ENCODE peak calls at places on chromosomes 1 and 21, in six cellular contexts. One of them, this sample, is unnamed.

GRCh38 chr1:7538849-7539771 is 232.0 kb upstream of the VAMP3 start:
- DNase-seq in activated naive CD4-positive, alpha-beta T cell treated with anti-CD3 and anti-CD28 coated beads for 36 hours: no peak
- DNase-seq in caudate nucleus: no peak
- DNase-seq in stimulated activated CD4-positive, alpha-beta T cell treated with anti-CD3 and anti-CD28 coated beads, Interleukin-4, amount 100 ng/mL, for 1 hour: no peak
- DNase-seq in NCI-H1092 treated with DMSO at 0.1 percent for 48 hours: no peak
- DNase-seq in activated CD4-positive, alpha-beta T cell treated with anti-CD3 and anti-CD28 coated beads for 48 hours: no peak
- DNase-seq in this sample: no peak

GRCh38 chr1:84089470-84090261 is 54.4 kb upstream of the PRKACB start:
- DNase-seq in activated naive CD4-positive, alpha-beta T cell treated with anti-CD3 and anti-CD28 coated beads for 36 hours: no peak
- DNase-seq in caudate nucleus: no peak
- DNase-seq in stimulated activated CD4-positive, alpha-beta T cell treated with anti-CD3 and anti-CD28 coated beads, Interleukin-4, amount 100 ng/mL, for 1 hour: no peak
- DNase-seq in NCI-H1092 treated with DMSO at 0.1 percent for 48 hours: no peak
- DNase-seq in activated CD4-positive, alpha-beta T cell treated with anti-CD3 and anti-CD28 coated beads for 48 hours: no peak
- DNase-seq in this sample: peak

GRCh38 chr1:158434755-158435154 is 8.7 kb upstream of the OR10K2 start:
- DNase-seq in activated naive CD4-positive, alpha-beta T cell treated with anti-CD3 and anti-CD28 coated beads for 36 hours: no peak
- DNase-seq in caudate nucleus: no peak
- DNase-seq in stimulated activated CD4-positive, alpha-beta T cell treated with anti-CD3 and anti-CD28 coated beads, Interleukin-4, amount 100 ng/mL, for 1 hour: no peak
- DNase-seq in NCI-H1092 treated with DMSO at 0.1 percent for 48 hours: no peak
- DNase-seq in activated CD4-positive, alpha-beta T cell treated with anti-CD3 and anti-CD28 coated beads for 48 hours: no peak
- DNase-seq in this sample: no peak

GRCh38 chr1:209772116-209772515 is 12.2 kb downstream of the C1orf74 start:
- DNase-seq in activated naive CD4-positive, alpha-beta T cell treated with anti-CD3 and anti-CD28 coated beads for 36 hours: no peak
- DNase-seq in caudate nucleus: no peak
- DNase-seq in stimulated activated CD4-positive, alpha-beta T cell treated with anti-CD3 and anti-CD28 coated beads, Interleukin-4, amount 100 ng/mL, for 1 hour: no peak
- DNase-seq in NCI-H1092 treated with DMSO at 0.1 percent for 48 hours: no peak
- DNase-seq in activated CD4-positive, alpha-beta T cell treated with anti-CD3 and anti-CD28 coated beads for 48 hours: no peak
- DNase-seq in this sample: no peak

GRCh38 chr1:1006305-1007159 is 6.6 kb upstream of the HES4 start:
- DNase-seq in activated naive CD4-positive, alpha-beta T cell treated with anti-CD3 and anti-CD28 coated beads for 36 hours: no peak
- DNase-seq in caudate nucleus: no peak
- DNase-seq in stimulated activated CD4-positive, alpha-beta T cell treated with anti-CD3 and anti-CD28 coated beads, Interleukin-4, amount 100 ng/mL, for 1 hour: no peak
- DNase-seq in NCI-H1092 treated with DMSO at 0.1 percent for 48 hours: no peak
- DNase-seq in activated CD4-positive, alpha-beta T cell treated with anti-CD3 and anti-CD28 coated beads for 48 hours: no peak
- DNase-seq in this sample: no peak

GRCh38 chr1:98049370-98050115 is 128.7 kb upstream of the DPYD start:
- DNase-seq in activated naive CD4-positive, alpha-beta T cell treated with anti-CD3 and anti-CD28 coated beads for 36 hours: no peak
- DNase-seq in caudate nucleus: no peak
- DNase-seq in stimulated activated CD4-positive, alpha-beta T cell treated with anti-CD3 and anti-CD28 coated beads, Interleukin-4, amount 100 ng/mL, for 1 hour: no peak
- DNase-seq in NCI-H1092 treated with DMSO at 0.1 percent for 48 hours: peak
- DNase-seq in activated CD4-positive, alpha-beta T cell treated with anti-CD3 and anti-CD28 coated beads for 48 hours: peak
- DNase-seq in this sample: no peak

GRCh38 chr1:236421022-236421421 is 26.9 kb downstream of the EDARADD start:
- DNase-seq in activated naive CD4-positive, alpha-beta T cell treated with anti-CD3 and anti-CD28 coated beads for 36 hours: no peak
- DNase-seq in caudate nucleus: no peak
- DNase-seq in stimulated activated CD4-positive, alpha-beta T cell treated with anti-CD3 and anti-CD28 coated beads, Interleukin-4, amount 100 ng/mL, for 1 hour: no peak
- DNase-seq in NCI-H1092 treated with DMSO at 0.1 percent for 48 hours: no peak
- DNase-seq in activated CD4-positive, alpha-beta T cell treated with anti-CD3 and anti-CD28 coated beads for 48 hours: peak
- DNase-seq in this sample: peak

GRCh38 chr1:182299728-182300581 is 91.6 kb downstream of the GLUL start:
- DNase-seq in activated naive CD4-positive, alpha-beta T cell treated with anti-CD3 and anti-CD28 coated beads for 36 hours: peak
- DNase-seq in caudate nucleus: peak
- DNase-seq in stimulated activated CD4-positive, alpha-beta T cell treated with anti-CD3 and anti-CD28 coated beads, Interleukin-4, amount 100 ng/mL, for 1 hour: no peak
- DNase-seq in NCI-H1092 treated with DMSO at 0.1 percent for 48 hours: no peak
- DNase-seq in activated CD4-positive, alpha-beta T cell treated with anti-CD3 and anti-CD28 coated beads for 48 hours: peak
- DNase-seq in this sample: peak

GRCh38 chr21:42013338-42013737 is 3.2 kb upstream of the ZBTB21 start:
- DNase-seq in activated naive CD4-positive, alpha-beta T cell treated with anti-CD3 and anti-CD28 coated beads for 36 hours: no peak
- DNase-seq in caudate nucleus: no peak
- DNase-seq in stimulated activated CD4-positive, alpha-beta T cell treated with anti-CD3 and anti-CD28 coated beads, Interleukin-4, amount 100 ng/mL, for 1 hour: no peak
- DNase-seq in NCI-H1092 treated with DMSO at 0.1 percent for 48 hours: peak
- DNase-seq in activated CD4-positive, alpha-beta T cell treated with anti-CD3 and anti-CD28 coated beads for 48 hours: no peak
- DNase-seq in this sample: no peak

GRCh38 chr21:42262826-42263225 is 43.9 kb downstream of the ABCG1 start:
- DNase-seq in activated naive CD4-positive, alpha-beta T cell treated with anti-CD3 and anti-CD28 coated beads for 36 hours: no peak
- DNase-seq in caudate nucleus: peak
- DNase-seq in stimulated activated CD4-positive, alpha-beta T cell treated with anti-CD3 and anti-CD28 coated beads, Interleukin-4, amount 100 ng/mL, for 1 hour: no peak
- DNase-seq in NCI-H1092 treated with DMSO at 0.1 percent for 48 hours: peak
- DNase-seq in activated CD4-positive, alpha-beta T cell treated with anti-CD3 and anti-CD28 coated beads for 48 hours: no peak
- DNase-seq in this sample: no peak

GRCh38 chr1:46204406-46204742 is 1.2 kb downstream of the LURAP1 start:
- DNase-seq in activated naive CD4-positive, alpha-beta T cell treated with anti-CD3 and anti-CD28 coated beads for 36 hours: no peak
- DNase-seq in caudate nucleus: no peak
- DNase-seq in stimulated activated CD4-positive, alpha-beta T cell treated with anti-CD3 and anti-CD28 coated beads, Interleukin-4, amount 100 ng/mL, for 1 hour: no peak
- DNase-seq in NCI-H1092 treated with DMSO at 0.1 percent for 48 hours: no peak
- DNase-seq in activated CD4-positive, alpha-beta T cell treated with anti-CD3 and anti-CD28 coated beads for 48 hours: no peak
- DNase-seq in this sample: no peak

GRCh38 chr1:34928865-34929496 is 469 bp downstream of the DLGAP3 start:
- DNase-seq in activated naive CD4-positive, alpha-beta T cell treated with anti-CD3 and anti-CD28 coated beads for 36 hours: peak
- DNase-seq in caudate nucleus: no peak
- DNase-seq in stimulated activated CD4-positive, alpha-beta T cell treated with anti-CD3 and anti-CD28 coated beads, Interleukin-4, amount 100 ng/mL, for 1 hour: no peak
- DNase-seq in NCI-H1092 treated with DMSO at 0.1 percent for 48 hours: peak
- DNase-seq in activated CD4-positive, alpha-beta T cell treated with anti-CD3 and anti-CD28 coated beads for 48 hours: no peak
- DNase-seq in this sample: no peak

GRCh38 chr1:12141533-12141855 is 25.3 kb upstream of the TNFRSF1B start:
- DNase-seq in activated naive CD4-positive, alpha-beta T cell treated with anti-CD3 and anti-CD28 coated beads for 36 hours: no peak
- DNase-seq in caudate nucleus: no peak
- DNase-seq in stimulated activated CD4-positive, alpha-beta T cell treated with anti-CD3 and anti-CD28 coated beads, Interleukin-4, amount 100 ng/mL, for 1 hour: no peak
- DNase-seq in NCI-H1092 treated with DMSO at 0.1 percent for 48 hours: no peak
- DNase-seq in activated CD4-positive, alpha-beta T cell treated with anti-CD3 and anti-CD28 coated beads for 48 hours: no peak
- DNase-seq in this sample: no peak

GRCh38 chr1:39409055-39409816 is 82.2 kb upstream of the BMP8A start:
- DNase-seq in activated naive CD4-positive, alpha-beta T cell treated with anti-CD3 and anti-CD28 coated beads for 36 hours: peak
- DNase-seq in caudate nucleus: no peak
- DNase-seq in stimulated activated CD4-positive, alpha-beta T cell treated with anti-CD3 and anti-CD28 coated beads, Interleukin-4, amount 100 ng/mL, for 1 hour: no peak
- DNase-seq in NCI-H1092 treated with DMSO at 0.1 percent for 48 hours: peak
- DNase-seq in activated CD4-positive, alpha-beta T cell treated with anti-CD3 and anti-CD28 coated beads for 48 hours: peak
- DNase-seq in this sample: peak

GRCh38 chr1:218068241-218068640 is 216.9 kb upstream of the RRP15 start:
- DNase-seq in activated naive CD4-positive, alpha-beta T cell treated with anti-CD3 and anti-CD28 coated beads for 36 hours: no peak
- DNase-seq in caudate nucleus: no peak
- DNase-seq in stimulated activated CD4-positive, alpha-beta T cell treated with anti-CD3 and anti-CD28 coated beads, Interleukin-4, amount 100 ng/mL, for 1 hour: no peak
- DNase-seq in NCI-H1092 treated with DMSO at 0.1 percent for 48 hours: no peak
- DNase-seq in activated CD4-positive, alpha-beta T cell treated with anti-CD3 and anti-CD28 coated beads for 48 hours: no peak
- DNase-seq in this sample: no peak

GRCh38 chr1:3611170-3612019 is at the start of gene MEGF6:
- DNase-seq in activated naive CD4-positive, alpha-beta T cell treated with anti-CD3 and anti-CD28 coated beads for 36 hours: peak
- DNase-seq in caudate nucleus: no peak
- DNase-seq in stimulated activated CD4-positive, alpha-beta T cell treated with anti-CD3 and anti-CD28 coated beads, Interleukin-4, amount 100 ng/mL, for 1 hour: peak
- DNase-seq in NCI-H1092 treated with DMSO at 0.1 percent for 48 hours: peak
- DNase-seq in activated CD4-positive, alpha-beta T cell treated with anti-CD3 and anti-CD28 coated beads for 48 hours: peak
- DNase-seq in this sample: no peak

GRCh38 chr1:42239555-42239954 is 75.0 kb upstream of the GUCA2A start:
- DNase-seq in activated naive CD4-positive, alpha-beta T cell treated with anti-CD3 and anti-CD28 coated beads for 36 hours: no peak
- DNase-seq in caudate nucleus: no peak
- DNase-seq in stimulated activated CD4-positive, alpha-beta T cell treated with anti-CD3 and anti-CD28 coated beads, Interleukin-4, amount 100 ng/mL, for 1 hour: no peak
- DNase-seq in NCI-H1092 treated with DMSO at 0.1 percent for 48 hours: no peak
- DNase-seq in activated CD4-positive, alpha-beta T cell treated with anti-CD3 and anti-CD28 coated beads for 48 hours: no peak
- DNase-seq in this sample: no peak

GRCh38 chr1:227068883-227069282 is 128.8 kb downstream of the COQ8A start:
- DNase-seq in activated naive CD4-positive, alpha-beta T cell treated with anti-CD3 and anti-CD28 coated beads for 36 hours: no peak
- DNase-seq in caudate nucleus: no peak
- DNase-seq in stimulated activated CD4-positive, alpha-beta T cell treated with anti-CD3 and anti-CD28 coated beads, Interleukin-4, amount 100 ng/mL, for 1 hour: no peak
- DNase-seq in NCI-H1092 treated with DMSO at 0.1 percent for 48 hours: no peak
- DNase-seq in activated CD4-positive, alpha-beta T cell treated with anti-CD3 and anti-CD28 coated beads for 48 hours: no peak
- DNase-seq in this sample: no peak

GRCh38 chr21:15034126-15034848 is 30.5 kb downstream of the NRIP1 start:
- DNase-seq in activated naive CD4-positive, alpha-beta T cell treated with anti-CD3 and anti-CD28 coated beads for 36 hours: no peak
- DNase-seq in caudate nucleus: no peak
- DNase-seq in stimulated activated CD4-positive, alpha-beta T cell treated with anti-CD3 and anti-CD28 coated beads, Interleukin-4, amount 100 ng/mL, for 1 hour: no peak
- DNase-seq in NCI-H1092 treated with DMSO at 0.1 percent for 48 hours: no peak
- DNase-seq in activated CD4-positive, alpha-beta T cell treated with anti-CD3 and anti-CD28 coated beads for 48 hours: no peak
- DNase-seq in this sample: no peak

GRCh38 chr1:216325946-216326345 is 97.3 kb downstream of the USH2A start:
- DNase-seq in activated naive CD4-positive, alpha-beta T cell treated with anti-CD3 and anti-CD28 coated beads for 36 hours: no peak
- DNase-seq in caudate nucleus: no peak
- DNase-seq in stimulated activated CD4-positive, alpha-beta T cell treated with anti-CD3 and anti-CD28 coated beads, Interleukin-4, amount 100 ng/mL, for 1 hour: no peak
- DNase-seq in NCI-H1092 treated with DMSO at 0.1 percent for 48 hours: no peak
- DNase-seq in activated CD4-positive, alpha-beta T cell treated with anti-CD3 and anti-CD28 coated beads for 48 hours: no peak
- DNase-seq in this sample: no peak

This sample was measured in erythroblast.